ENCODE peak calls at places on chromosomes 3 and 15, in eight cellular contexts. G is A549; R is hepatocyte; I is SK-N-SH; A is psoas muscle; H is SJSA1; M is CD8-positive, alpha-beta T cell; C is PC-9. X is an unnamed sample.

GRCh38 chr3:49841126-49841525 is 15.2 kb downstream of the TRAIP start:
- DNase-seq in M (no peak), A (no peak), C (no peak), G (peak; percentile 31), I (no peak), H (peak; percentile 7), R (peak; percentile 8), X (peak; percentile 12)

GRCh38 chr3:5017953-5018531 is 38.8 kb downstream of the BHLHE40 start:
- DNase-seq in A (peak; percentile 84), R (peak; percentile 39), G (peak; percentile 86), M (no peak), C (peak; percentile 66), I (no peak), H (peak; percentile 28), X (no peak)

GRCh38 chr15:87648278-87648677 is 608.3 kb downstream of the NTRK3 start:
- DNase-seq in M (no peak), H (no peak), G (peak; percentile 57), C (no peak), A (no peak), R (no peak), I (no peak), X (no peak)

GRCh38 chr3:99175276-99175801 is 273.8 kb upstream of the DCBLD2 start:
- DNase-seq in G (no peak), M (no peak), C (no peak), R (no peak), A (no peak), H (no peak), I (no peak), X (peak; percentile 78)

GRCh38 chr3:134326760-134327593 is 47.3 kb downstream of the AMOTL2 start:
- DNase-seq in C (peak; percentile 98), R (peak; percentile 74), M (no peak), A (peak; percentile 85), I (no peak), H (peak; percentile 95), G (peak; percentile 94), X (peak; percentile 93)

GRCh38 chr3:4447600-4448561 is 19.2 kb downstream of the SUMF1 start:
- DNase-seq in I (no peak), R (no peak), G (no peak), A (no peak), H (no peak), C (no peak), M (no peak), X (no peak)

GRCh38 chr3:52108302-52109232 is 45.7 kb downstream of the POC1A start:
- DNase-seq in R (no peak), C (no peak), H (no peak), A (peak; percentile 73), G (no peak), I (peak; percentile 75), M (no peak), X (no peak)

GRCh38 chr15:40942865-40943264 is 10.4 kb upstream of the CHAC1 start:
- DNase-seq in R (no peak), C (no peak), H (no peak), A (peak; percentile 52), I (no peak), M (no peak), G (no peak), X (no peak)

GRCh38 chr15:45666119-45666875 is 31.5 kb downstream of the SQOR start:
- DNase-seq in R (no peak), H (no peak), I (no peak), A (no peak), G (no peak), C (no peak), M (no peak), X (no peak)

GRCh38 chr3:196638922-196639516 is 475 bp upstream of the NRROS start:
- DNase-seq in I (no peak), A (no peak), R (no peak), C (no peak), G (no peak), H (no peak), M (no peak), X (no peak)

GRCh38 chr3:25156526-25157075 is 271.5 kb upstream of the RARB start:
- DNase-seq in G (peak; percentile 18), A (no peak), R (peak; percentile 45), C (peak; percentile 38), H (peak; percentile 78), M (no peak), I (no peak), X (no peak)

GRCh38 chr3:64411101-64411500 is 185.8 kb upstream of the PRICKLE2 start:
- DNase-seq in A (no peak), H (no peak), R (no peak), C (no peak), G (no peak), I (no peak), M (no peak), X (no peak)

GRCh38 chr15:60744826-60745225 is 265.9 kb upstream of the ICE2 start:
- DNase-seq in A (peak; percentile 72), M (no peak), C (no peak), G (no peak), R (no peak), I (no peak), H (no peak), X (no peak)

GRCh38 chr15:94230886-94231727 is at the start of gene MCTP2:
- DNase-seq in M (peak; percentile 66), H (peak; percentile 35), I (peak; percentile 85), C (peak; percentile 88), A (peak; percentile 85), R (peak; percentile 93), G (peak; percentile 11), X (peak; percentile 37)

GRCh38 chr3:150544726-150545125 is 1.6 kb downstream of the SERP1 start:
- DNase-seq in M (no peak), C (peak; percentile 37), G (no peak), A (no peak), R (no peak), I (no peak), H (no peak), X (no peak)

GRCh38 chr15:63233667-63234419 is 43.6 kb upstream of the APH1B start:
- DNase-seq in A (no peak), I (no peak), R (no peak), G (peak; percentile 32), M (no peak), C (peak; percentile 41), H (peak; percentile 71), X (no peak)

GRCh38 chr3:153602801-153603200 is 440.8 kb downstream of the RAP2B start:
- DNase-seq in I (no peak), R (no peak), G (no peak), A (no peak), H (no peak), M (no peak), C (no peak), X (no peak)

DNA sequence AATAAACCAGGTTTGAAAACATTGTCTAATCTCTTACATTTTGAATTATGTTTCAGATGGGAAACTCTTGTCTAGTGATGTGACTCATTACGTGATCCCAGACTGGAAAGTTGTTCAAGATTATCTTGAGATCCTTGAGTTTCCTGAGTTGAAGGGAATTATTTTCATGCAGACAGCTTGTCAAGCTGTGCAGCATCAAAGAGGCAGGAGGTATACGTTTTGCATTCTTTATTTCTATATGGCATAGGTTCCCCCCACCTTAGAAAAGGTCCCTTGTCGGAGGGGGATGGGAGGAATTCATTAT is 1.5 kb downstream of the DIS3L start:
- DNase-seq in A (no peak), M (no peak), I (no peak), G (no peak), H (no peak), C (no peak), R (peak; percentile 31), X (peak; percentile 22)
- H3K4me3 ChIP-seq in A (peak overlapping the region; percentile 86), M (peak overlapping the region; percentile 72), I (peak overlapping the region; percentile 66), G (peak overlapping the region; percentile 51), H (peak overlapping the region; percentile 67), C (peak overlapping the region; percentile 52), R (no peak overlapping the region), X (no peak overlapping the region)

DNA sequence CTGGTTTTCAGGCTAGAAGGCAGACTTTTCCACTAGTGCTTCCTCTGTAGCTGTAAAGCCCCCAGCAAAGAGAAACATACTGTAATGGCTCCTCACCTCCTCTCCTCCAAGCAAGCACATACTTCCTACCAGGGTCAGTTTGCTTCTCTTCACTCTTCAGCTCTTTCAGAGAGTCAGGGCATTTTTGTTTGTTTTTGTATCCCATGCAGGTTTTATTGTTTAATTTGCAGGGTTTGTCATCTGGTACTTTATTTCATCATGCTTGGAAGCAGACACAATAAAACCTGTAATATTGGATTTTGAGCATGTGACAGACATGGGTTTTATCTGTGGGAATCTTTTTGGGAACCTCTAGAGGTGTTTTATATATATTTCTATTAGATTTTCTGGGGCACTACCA is 753.3 kb upstream of the ROBO1 start:
- DNase-seq in C (no peak), R (no peak), M (no peak), A (no peak), G (no peak), I (no peak), H (no peak), X (no peak)
- H3K4me1 ChIP-seq in C (no peaks in the 10 kb centered on the region), R (no peaks in the 10 kb centered on the region), M (no peaks in the 10 kb centered on the region), A (no peaks in the 10 kb centered on the region), G (no peaks in the 10 kb centered on the region), I (no peaks in the 10 kb centered on the region), H (no peaks in the 10 kb centered on the region), X (no peaks in the 10 kb centered on the region)

GRCh38 chr3:149247929-149248691 is 26.5 kb upstream of the CP start:
- DNase-seq in M (no peak), C (no peak), I (no peak), H (peak; percentile 55), A (no peak), R (no peak), G (no peak), X (no peak)

GRCh38 chr3:149243540-149243939 is 21.9 kb upstream of the CP start:
- DNase-seq in A (no peak), M (no peak), H (no peak), G (no peak), C (no peak), I (no peak), R (no peak), X (no peak)

GRCh38 chr3:149247025-149247710 is 25.5 kb upstream of the CP start:
- DNase-seq in I (no peak), C (peak; percentile 70), R (no peak), G (peak; percentile 36), A (no peak), M (no peak), H (no peak), X (no peak)

GRCh38 chr3:149251186-149251585 is 29.6 kb upstream of the CP start:
- DNase-seq in A (no peak), G (no peak), M (no peak), H (no peak), C (no peak), I (no peak), R (no peak), X (no peak)

GRCh38 chr3:149245738-149246451 is 24.3 kb upstream of the CP start:
- DNase-seq in I (no peak), M (no peak), A (no peak), G (peak; percentile 46), R (peak; percentile 49), H (peak; percentile 34), C (peak; percentile 48), X (no peak)
- H3K27ac ChIP-seq in I (no peak overlapping the region), M (no peak overlapping the region), A (peak overlapping the region; percentile 31), G (peak overlapping the region; percentile 47), R (peak overlapping the region; percentile 5), H (no peak overlapping the region), C (no peak overlapping the region), X (no peak overlapping the region)

GRCh38 chr3:70861855-70862254 is 549.4 kb upstream of the MDFIC2 start:
- DNase-seq in C (no peak), M (no peak), G (no peak), R (no peak), H (no peak), I (no peak), A (no peak), X (no peak)
- H3K4me3 ChIP-seq in C (no peak overlapping the region), M (no peak overlapping the region), G (no peak overlapping the region), R (no peak overlapping the region), H (no peak overlapping the region), I (no peak overlapping the region), A (no peak overlapping the region), X (no peak overlapping the region)